ENCODE peak calls at places on chromosome 19, in seven cellular contexts. One of them, this sample, is unnamed. For H3K4me1, the result is how much of the 10 kb centered on the place peaks cover.

GRCh38 chr19:6476155-6476895 is 5.3 kb downstream of the DENND1C start:
- DNase-seq in PC-3: peak
- DNase-seq in neural progenitor cell: peak
- DNase-seq in OCI-LY7: peak
- DNase-seq in SK-N-SH: peak
- DNase-seq in MM.1S: peak
- DNase-seq in GM23338: peak
- DNase-seq in this sample: peak

GRCh38 chr19:44587863-44588752 is 25.3 kb upstream of the IGSF23 start:
- DNase-seq in PC-3: peak
- DNase-seq in neural progenitor cell: no peak
- DNase-seq in OCI-LY7: no peak
- DNase-seq in SK-N-SH: no peak
- DNase-seq in MM.1S: no peak
- DNase-seq in GM23338: no peak
- DNase-seq in this sample: peak

GRCh38 chr19:27865927-27866777 is 1346.8 kb downstream of the UQCRFS1 start:
- DNase-seq in PC-3: no peak
- DNase-seq in neural progenitor cell: no peak
- DNase-seq in OCI-LY7: no peak
- DNase-seq in SK-N-SH: no peak
- DNase-seq in MM.1S: peak
- DNase-seq in GM23338: no peak
- DNase-seq in this sample: no peak

GRCh38 chr19:14039181-14039580 is 7.6 kb downstream of the IL27RA start:
- DNase-seq in PC-3: no peak
- DNase-seq in neural progenitor cell: no peak
- DNase-seq in OCI-LY7: no peak
- DNase-seq in SK-N-SH: no peak
- DNase-seq in MM.1S: no peak
- DNase-seq in GM23338: no peak
- DNase-seq in this sample: no peak

GRCh38 chr19:48405850-48406249 is 12.4 kb downstream of the GRIN2D start:
- DNase-seq in PC-3: peak
- DNase-seq in neural progenitor cell: no peak
- DNase-seq in OCI-LY7: no peak
- DNase-seq in SK-N-SH: no peak
- DNase-seq in MM.1S: no peak
- DNase-seq in GM23338: no peak
- DNase-seq in this sample: no peak

GRCh38 chr19:14383898-14384669 is 2.8 kb downstream of the ADGRE5 start:
- DNase-seq in PC-3: peak
- DNase-seq in neural progenitor cell: no peak
- DNase-seq in OCI-LY7: peak
- DNase-seq in SK-N-SH: no peak
- DNase-seq in MM.1S: no peak
- DNase-seq in GM23338: no peak
- DNase-seq in this sample: peak

GRCh38 chr19:30078381-30078910 is 136.4 kb downstream of the URI1 start:
- DNase-seq in PC-3: no peak
- DNase-seq in neural progenitor cell: no peak
- DNase-seq in OCI-LY7: no peak
- DNase-seq in SK-N-SH: no peak
- DNase-seq in MM.1S: no peak
- DNase-seq in GM23338: no peak
- DNase-seq in this sample: no peak

GRCh38 chr19:50361290-50362029 is 4.0 kb downstream of the NAPSA start:
- DNase-seq in PC-3: no peak
- DNase-seq in neural progenitor cell: no peak
- DNase-seq in OCI-LY7: peak
- DNase-seq in SK-N-SH: no peak
- DNase-seq in MM.1S: peak
- DNase-seq in GM23338: peak
- DNase-seq in this sample: peak

GRCh38 chr19:45922281-45922680 is 7.7 kb upstream of the NANOS2 start:
- DNase-seq in PC-3: peak
- DNase-seq in neural progenitor cell: peak
- DNase-seq in OCI-LY7: peak
- DNase-seq in SK-N-SH: no peak
- DNase-seq in MM.1S: no peak
- DNase-seq in GM23338: peak
- DNase-seq in this sample: peak

GRCh38 chr19:44509478-44509877 is 9.2 kb upstream of the ZNF180 start:
- DNase-seq in PC-3: no peak
- DNase-seq in neural progenitor cell: no peak
- DNase-seq in OCI-LY7: no peak
- DNase-seq in SK-N-SH: no peak
- DNase-seq in MM.1S: no peak
- DNase-seq in GM23338: no peak
- DNase-seq in this sample: no peak

GRCh38 chr19:3986260-3987041 is 1.2 kb upstream of the EEF2 start:
- DNase-seq in PC-3: peak
- DNase-seq in neural progenitor cell: peak
- DNase-seq in OCI-LY7: peak
- DNase-seq in SK-N-SH: peak
- DNase-seq in MM.1S: peak
- DNase-seq in GM23338: peak
- DNase-seq in this sample: peak

GRCh38 chr19:19120308-19121156 is 17.7 kb downstream of the TMEM161A start:
- DNase-seq in PC-3: no peak
- DNase-seq in neural progenitor cell: peak
- DNase-seq in OCI-LY7: peak
- DNase-seq in SK-N-SH: peak
- DNase-seq in MM.1S: no peak
- DNase-seq in GM23338: peak
- DNase-seq in this sample: peak

DNA sequence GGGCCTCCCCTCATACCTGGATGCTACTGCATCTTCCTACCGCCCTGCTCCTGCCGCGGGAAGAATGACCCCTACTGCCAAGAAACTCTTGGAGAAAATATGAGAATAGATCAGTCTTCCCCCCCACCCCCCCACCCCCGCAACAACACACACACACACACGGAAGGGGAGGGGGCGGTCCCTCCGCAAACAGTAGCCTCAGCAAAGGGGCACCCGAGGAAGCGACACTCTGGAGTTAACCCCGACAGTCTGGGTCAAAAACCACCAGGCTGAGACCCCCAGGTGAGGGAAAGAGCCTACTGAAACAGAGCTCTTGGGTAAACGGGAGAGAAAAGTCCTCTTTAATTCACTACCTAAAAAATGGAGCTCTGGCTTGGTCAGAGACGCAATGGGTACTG is 1.2 kb downstream of the MED26 start:
- DNase-seq in PC-3: no peak
- DNase-seq in neural progenitor cell: peak
- DNase-seq in OCI-LY7: no peak
- DNase-seq in SK-N-SH: peak
- DNase-seq in MM.1S: no peak
- DNase-seq in GM23338: no peak
- DNase-seq in this sample: peak
- H3K4me1 ChIP-seq in PC-3: under half
- H3K4me1 ChIP-seq in neural progenitor cell: under half
- H3K4me1 ChIP-seq in OCI-LY7: half or more
- H3K4me1 ChIP-seq in SK-N-SH: under half
- H3K4me1 ChIP-seq in MM.1S: under half
- H3K4me1 ChIP-seq in GM23338: under half
- H3K4me1 ChIP-seq in this sample: under half

DNA sequence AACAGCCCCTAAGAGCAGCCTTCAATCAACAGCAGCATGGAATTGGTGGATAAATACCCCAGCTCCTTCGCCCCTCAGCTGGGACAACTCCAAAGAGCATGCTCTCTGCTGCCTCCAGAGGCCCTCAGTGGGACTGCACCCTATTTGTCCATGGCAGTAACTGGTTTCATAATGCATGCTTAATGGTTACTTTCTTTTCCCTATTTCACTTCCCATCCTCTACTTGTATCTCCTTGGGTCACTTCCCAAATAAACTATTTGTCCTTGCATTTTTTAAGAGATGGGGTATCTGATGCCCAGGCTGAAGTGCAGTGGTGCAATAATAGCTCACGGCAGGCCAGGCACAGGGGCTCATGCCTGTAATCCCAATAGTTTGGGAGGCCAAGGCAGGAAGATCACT is 13.5 kb upstream of the TPM4 start:
- DNase-seq in PC-3: peak
- DNase-seq in neural progenitor cell: peak
- DNase-seq in OCI-LY7: peak
- DNase-seq in SK-N-SH: peak
- DNase-seq in MM.1S: peak
- DNase-seq in GM23338: peak
- DNase-seq in this sample: no peak
- TF ChIP-seq EZH2phosphoT487 in PC-3: no peak
- TF ChIP-seq EZH2phosphoT487 in neural progenitor cell: no peak
- TF ChIP-seq EZH2phosphoT487 in OCI-LY7: no peak
- TF ChIP-seq EZH2phosphoT487 in SK-N-SH: no peak
- TF ChIP-seq EZH2phosphoT487 in MM.1S: no peak
- TF ChIP-seq EZH2phosphoT487 in GM23338: no peak
- TF ChIP-seq EZH2phosphoT487 in this sample: no peak

DNA sequence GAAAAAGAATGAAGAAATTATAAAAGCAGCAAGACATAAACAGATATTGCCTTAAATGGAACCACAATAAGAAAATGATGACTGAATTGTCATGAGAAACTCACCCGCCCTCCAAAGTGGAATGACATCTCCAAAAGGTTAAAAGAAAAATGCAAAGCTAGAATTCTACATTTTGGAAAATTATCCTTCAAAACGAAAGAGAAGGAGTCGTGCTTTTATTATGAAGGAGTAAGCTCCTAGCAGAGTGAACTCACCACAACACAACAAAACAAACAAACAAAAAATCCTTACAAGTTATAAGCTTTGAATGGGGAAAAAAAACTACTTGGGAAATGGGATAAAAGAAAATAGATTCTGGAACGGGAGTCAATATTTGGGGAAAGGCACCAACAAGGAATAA is 6.7 kb downstream of the SIGLEC14 start:
- DNase-seq in PC-3: no peak
- DNase-seq in neural progenitor cell: no peak
- DNase-seq in OCI-LY7: no peak
- DNase-seq in SK-N-SH: no peak
- DNase-seq in MM.1S: no peak
- DNase-seq in GM23338: no peak
- DNase-seq in this sample: no peak
- H3K4me1 ChIP-seq in PC-3: under half
- H3K4me1 ChIP-seq in neural progenitor cell: under half
- H3K4me1 ChIP-seq in OCI-LY7: under half
- H3K4me1 ChIP-seq in SK-N-SH: under half
- H3K4me1 ChIP-seq in MM.1S: under half
- H3K4me1 ChIP-seq in GM23338: under half
- H3K4me1 ChIP-seq in this sample: under half

GRCh38 chr19:12918253-12918652 is 840 bp downstream of the SYCE2 start:
- DNase-seq in PC-3: no peak
- DNase-seq in neural progenitor cell: no peak
- DNase-seq in OCI-LY7: no peak
- DNase-seq in SK-N-SH: no peak
- DNase-seq in MM.1S: no peak
- DNase-seq in GM23338: no peak
- DNase-seq in this sample: no peak

GRCh38 chr19:12913011-12913561 is 6.0 kb downstream of the SYCE2 start:
- DNase-seq in PC-3: peak
- DNase-seq in neural progenitor cell: peak
- DNase-seq in OCI-LY7: no peak
- DNase-seq in SK-N-SH: peak
- DNase-seq in MM.1S: no peak
- DNase-seq in GM23338: peak
- DNase-seq in this sample: peak

DNA sequence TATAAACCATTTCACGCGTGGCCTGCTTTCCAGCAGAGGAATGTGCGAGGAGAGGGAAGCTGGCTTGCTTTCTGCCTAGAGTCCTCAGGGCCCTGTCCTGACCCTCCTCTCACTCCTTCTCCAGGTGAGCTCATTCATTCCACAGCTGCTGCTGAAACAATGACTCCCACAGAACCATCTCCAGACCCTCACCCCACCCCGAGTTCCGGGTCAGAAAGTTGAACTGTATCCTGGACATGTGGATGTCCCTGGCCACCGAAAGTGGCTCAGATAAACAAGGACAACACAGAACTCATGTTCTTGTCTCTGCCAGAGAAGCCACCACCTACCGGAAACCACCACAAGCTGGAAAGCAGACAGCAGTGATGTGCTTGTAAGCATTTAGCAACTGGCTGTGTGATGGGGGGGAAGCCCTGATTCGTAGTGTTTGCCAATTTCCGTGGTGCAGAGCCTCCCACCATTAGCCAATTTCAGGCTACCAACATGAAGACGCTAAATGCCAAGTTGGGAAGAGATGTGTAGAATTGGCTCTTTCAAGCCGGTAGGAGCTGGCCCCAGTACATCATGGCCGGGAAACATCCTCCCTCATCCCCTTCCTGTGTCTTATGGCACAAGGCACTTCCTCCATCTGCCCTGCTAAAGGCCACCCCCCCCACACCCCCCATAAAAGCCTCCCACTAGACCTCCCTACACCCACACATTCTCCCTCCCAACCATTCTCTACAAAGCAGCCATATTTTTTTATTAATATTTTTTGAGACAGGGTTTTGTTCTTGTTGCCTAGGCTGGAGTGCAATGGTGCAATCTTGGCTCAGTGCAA is 5.0 kb downstream of the SYCE2 start:
- DNase-seq in PC-3: no peak
- DNase-seq in neural progenitor cell: peak
- DNase-seq in OCI-LY7: peak
- DNase-seq in SK-N-SH: no peak
- DNase-seq in MM.1S: peak
- DNase-seq in GM23338: no peak
- DNase-seq in this sample: peak
- TF ChIP-seq EZH2phosphoT487 in PC-3: no peak
- TF ChIP-seq EZH2phosphoT487 in neural progenitor cell: no peak
- TF ChIP-seq EZH2phosphoT487 in OCI-LY7: no peak
- TF ChIP-seq EZH2phosphoT487 in SK-N-SH: no peak
- TF ChIP-seq EZH2phosphoT487 in MM.1S: no peak
- TF ChIP-seq EZH2phosphoT487 in GM23338: no peak
- TF ChIP-seq EZH2phosphoT487 in this sample: no peak

GRCh38 chr19:16890461-16891184 is 1.8 kb downstream of the F2RL3 start:
- DNase-seq in PC-3: no peak
- DNase-seq in neural progenitor cell: no peak
- DNase-seq in OCI-LY7: no peak
- DNase-seq in SK-N-SH: no peak
- DNase-seq in MM.1S: no peak
- DNase-seq in GM23338: no peak
- DNase-seq in this sample: no peak
- H3K4me1 ChIP-seq in PC-3: under half
- H3K4me1 ChIP-seq in neural progenitor cell: under half
- H3K4me1 ChIP-seq in OCI-LY7: under half
- H3K4me1 ChIP-seq in SK-N-SH: under half
- H3K4me1 ChIP-seq in MM.1S: under half
- H3K4me1 ChIP-seq in GM23338: under half
- H3K4me1 ChIP-seq in this sample: under half